ENCODE peak calls at places on chromosomes 5 and 9, in nine cellular contexts. One of them, this sample, is unnamed.
A peak's percentile ranks its signal among the peaks of the same experiment; 100 is the strongest.

GRCh38 chr9:77575785-77576184 is 72.3 kb downstream of the GNA14 start:
- DNase-seq in A549: no peak
- DNase-seq in WERI-Rb-1: no peak
- DNase-seq in foreskin fibroblast: no peak
- DNase-seq in heart left ventricle: no peak
- DNase-seq in hepatocyte: peak; percentile 47
- DNase-seq in MM.1S: peak; percentile 47
- DNase-seq in fibroblast of lung: peak; percentile 40
- DNase-seq in kidney: no peak
- DNase-seq in this sample: no peak

GRCh38 chr9:130815242-130815808 is 19.7 kb upstream of the ABL1 start:
- DNase-seq in A549: no peak
- DNase-seq in WERI-Rb-1: no peak
- DNase-seq in foreskin fibroblast: no peak
- DNase-seq in heart left ventricle: no peak
- DNase-seq in hepatocyte: no peak
- DNase-seq in MM.1S: no peak
- DNase-seq in fibroblast of lung: no peak
- DNase-seq in kidney: no peak
- DNase-seq in this sample: no peak

GRCh38 chr5:88680253-88681132 is 202.5 kb downstream of the MEF2C start:
- DNase-seq in A549: peak; percentile 81
- DNase-seq in WERI-Rb-1: peak; percentile 79
- DNase-seq in foreskin fibroblast: no peak
- DNase-seq in heart left ventricle: peak; percentile 69
- DNase-seq in hepatocyte: peak; percentile 85
- DNase-seq in MM.1S: peak; percentile 84
- DNase-seq in fibroblast of lung: peak; percentile 45
- DNase-seq in kidney: peak; percentile 85
- DNase-seq in this sample: peak; percentile 89

GRCh38 chr9:131995382-131995781 is 84.3 kb downstream of the MED27 start:
- DNase-seq in A549: peak; percentile 15
- DNase-seq in WERI-Rb-1: no peak
- DNase-seq in foreskin fibroblast: peak; percentile 32
- DNase-seq in heart left ventricle: no peak
- DNase-seq in hepatocyte: no peak
- DNase-seq in MM.1S: no peak
- DNase-seq in fibroblast of lung: peak; percentile 32
- DNase-seq in kidney: no peak
- DNase-seq in this sample: no peak

GRCh38 chr5:43616535-43616934 is 13.6 kb downstream of the NNT start:
- DNase-seq in A549: no peak
- DNase-seq in WERI-Rb-1: no peak
- DNase-seq in foreskin fibroblast: peak; percentile 47
- DNase-seq in heart left ventricle: no peak
- DNase-seq in hepatocyte: no peak
- DNase-seq in MM.1S: no peak
- DNase-seq in fibroblast of lung: peak; percentile 54
- DNase-seq in kidney: no peak
- DNase-seq in this sample: no peak

GRCh38 chr9:137487454-137488329 is 28.6 kb upstream of the NSMF start:
- DNase-seq in A549: no peak
- DNase-seq in WERI-Rb-1: no peak
- DNase-seq in foreskin fibroblast: no peak
- DNase-seq in heart left ventricle: no peak
- DNase-seq in hepatocyte: no peak
- DNase-seq in MM.1S: no peak
- DNase-seq in fibroblast of lung: peak; percentile 5
- DNase-seq in kidney: peak; percentile 66
- DNase-seq in this sample: no peak

GRCh38 chr5:19630875-19631274 is 357.1 kb downstream of the CDH18 start:
- DNase-seq in A549: no peak
- DNase-seq in WERI-Rb-1: no peak
- DNase-seq in foreskin fibroblast: no peak
- DNase-seq in heart left ventricle: no peak
- DNase-seq in hepatocyte: no peak
- DNase-seq in MM.1S: no peak
- DNase-seq in fibroblast of lung: no peak
- DNase-seq in kidney: no peak
- DNase-seq in this sample: no peak

GRCh38 chr5:132426525-132427138 is 57.1 kb downstream of the SLC22A5 start:
- DNase-seq in A549: peak; percentile 65
- DNase-seq in WERI-Rb-1: no peak
- DNase-seq in foreskin fibroblast: peak; percentile 95
- DNase-seq in heart left ventricle: peak; percentile 51
- DNase-seq in hepatocyte: peak; percentile 78
- DNase-seq in MM.1S: peak; percentile 81
- DNase-seq in fibroblast of lung: peak; percentile 90
- DNase-seq in kidney: peak; percentile 92
- DNase-seq in this sample: peak; percentile 48

DNA sequence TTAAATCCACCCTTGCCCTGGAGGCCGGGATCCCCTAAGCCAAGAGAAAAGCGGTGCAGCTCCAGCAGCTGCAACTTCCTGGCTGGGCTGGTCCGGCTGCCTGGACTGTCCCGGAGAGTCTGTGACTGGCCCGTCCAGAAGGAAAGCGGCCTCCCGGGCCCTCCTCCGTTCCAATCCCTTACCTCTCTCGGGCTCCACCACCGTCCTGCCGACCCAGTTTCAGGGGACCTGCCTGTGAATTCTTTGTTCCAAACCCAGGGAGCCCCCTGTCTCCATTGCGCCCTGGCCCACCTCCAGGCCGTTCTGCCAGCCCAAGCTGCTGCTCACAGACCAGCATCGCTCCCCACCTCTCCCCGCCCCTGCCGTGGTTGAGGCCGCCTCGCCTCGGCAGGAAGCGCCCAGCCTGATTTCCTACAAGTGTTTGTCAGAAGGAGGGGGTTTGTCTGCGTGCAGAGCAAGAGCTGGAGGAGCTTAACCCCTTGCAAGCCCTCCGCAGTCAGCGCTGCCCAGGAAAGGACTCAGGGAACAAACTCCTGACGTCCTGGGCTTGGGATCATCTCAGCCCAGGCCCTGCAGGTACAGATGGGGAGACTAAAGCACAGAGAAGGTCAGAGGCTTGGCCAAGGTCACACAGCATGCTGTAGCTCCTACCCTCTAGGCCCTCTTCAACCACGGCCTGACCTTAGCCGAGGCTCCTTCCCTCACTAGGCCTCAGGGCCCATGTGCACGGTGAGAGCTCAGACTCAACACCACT is at the start of gene AKNA:
- DNase-seq in A549: no peak
- DNase-seq in WERI-Rb-1: peak; percentile 87
- DNase-seq in foreskin fibroblast: peak; percentile 74
- DNase-seq in heart left ventricle: peak; percentile 81
- DNase-seq in hepatocyte: peak; percentile 88
- DNase-seq in MM.1S: peak; percentile 91
- DNase-seq in fibroblast of lung: peak; percentile 77
- DNase-seq in kidney: peak; percentile 94
- DNase-seq in this sample: no peak
- TF ChIP-seq CTCF in A549: no peak
- TF ChIP-seq CTCF in WERI-Rb-1: no peak
- TF ChIP-seq CTCF in foreskin fibroblast: no peak
- TF ChIP-seq CTCF in heart left ventricle: no peak
- TF ChIP-seq CTCF in hepatocyte: no peak
- TF ChIP-seq CTCF in MM.1S: no peak
- TF ChIP-seq CTCF in fibroblast of lung: no peak
- TF ChIP-seq CTCF in kidney: no peak
- TF ChIP-seq CTCF in this sample: no peak

GRCh38 chr5:94180761-94181160 is 437.6 kb downstream of the KIAA0825 start:
- DNase-seq in A549: no peak
- DNase-seq in WERI-Rb-1: no peak
- DNase-seq in foreskin fibroblast: no peak
- DNase-seq in heart left ventricle: no peak
- DNase-seq in hepatocyte: no peak
- DNase-seq in MM.1S: no peak
- DNase-seq in fibroblast of lung: no peak
- DNase-seq in kidney: no peak
- DNase-seq in this sample: no peak

GRCh38 chr5:94184870-94185269 is 433.5 kb downstream of the KIAA0825 start:
- DNase-seq in A549: no peak
- DNase-seq in WERI-Rb-1: no peak
- DNase-seq in foreskin fibroblast: no peak
- DNase-seq in heart left ventricle: no peak
- DNase-seq in hepatocyte: no peak
- DNase-seq in MM.1S: no peak
- DNase-seq in fibroblast of lung: no peak
- DNase-seq in kidney: no peak
- DNase-seq in this sample: no peak

DNA sequence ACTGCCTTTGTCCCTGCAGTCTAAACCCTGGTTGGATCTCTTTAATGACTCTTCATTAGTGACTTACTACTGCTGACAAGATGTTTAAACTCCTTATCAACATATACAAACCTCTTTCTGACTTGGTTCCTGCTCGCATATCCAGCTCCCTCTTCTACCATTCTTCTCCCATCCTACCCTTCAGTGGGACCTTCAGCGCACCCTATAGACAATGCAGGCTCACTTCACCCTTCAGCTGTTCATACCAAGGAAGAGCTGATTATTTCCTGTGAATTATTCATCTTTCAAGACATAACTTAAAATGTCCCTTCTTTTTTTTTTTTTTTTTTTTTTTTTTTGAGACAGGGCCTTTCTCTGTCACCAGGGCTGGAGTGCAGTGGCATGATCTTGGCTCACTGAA is 436.5 kb downstream of the KIAA0825 start:
- DNase-seq in A549: no peak
- DNase-seq in WERI-Rb-1: peak; percentile 21
- DNase-seq in foreskin fibroblast: no peak
- DNase-seq in heart left ventricle: no peak
- DNase-seq in hepatocyte: peak; percentile 35
- DNase-seq in MM.1S: no peak
- DNase-seq in fibroblast of lung: peak; percentile 6
- DNase-seq in kidney: no peak
- DNase-seq in this sample: no peak
- TF ChIP-seq CTCF in A549: no peak
- TF ChIP-seq CTCF in WERI-Rb-1: peak; percentile 34
- TF ChIP-seq CTCF in foreskin fibroblast: no peak
- TF ChIP-seq CTCF in heart left ventricle: no peak
- TF ChIP-seq CTCF in hepatocyte: no peak
- TF ChIP-seq CTCF in MM.1S: no peak
- TF ChIP-seq CTCF in fibroblast of lung: no peak
- TF ChIP-seq CTCF in kidney: no peak
- TF ChIP-seq CTCF in this sample: peak; percentile 31

DNA sequence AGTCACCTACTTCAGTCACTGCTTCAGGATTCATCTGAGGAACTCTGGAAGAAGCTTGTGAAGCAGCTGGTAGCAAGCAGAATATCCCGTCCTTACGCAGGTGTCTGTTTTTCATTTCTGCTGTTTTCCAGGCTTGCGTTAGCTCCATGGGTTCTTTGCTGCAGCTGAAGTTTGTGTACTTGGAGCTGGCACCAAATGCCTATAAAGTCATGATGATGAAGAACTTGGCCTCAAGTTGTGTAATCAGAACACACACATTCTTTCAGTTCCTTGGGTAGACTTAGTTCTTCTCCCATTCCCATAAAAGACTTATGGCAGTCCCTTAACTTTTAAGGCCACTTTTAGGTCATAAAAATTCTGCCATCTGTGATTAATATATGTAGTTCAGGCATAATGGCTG is 116.7 kb downstream of the LRRC70 start:
- DNase-seq in A549: no peak
- DNase-seq in WERI-Rb-1: no peak
- DNase-seq in foreskin fibroblast: no peak
- DNase-seq in heart left ventricle: no peak
- DNase-seq in hepatocyte: no peak
- DNase-seq in MM.1S: no peak
- DNase-seq in fibroblast of lung: no peak
- DNase-seq in kidney: no peak
- DNase-seq in this sample: no peak
- TF ChIP-seq CTCF in A549: no peak
- TF ChIP-seq CTCF in WERI-Rb-1: no peak
- TF ChIP-seq CTCF in foreskin fibroblast: no peak
- TF ChIP-seq CTCF in heart left ventricle: no peak
- TF ChIP-seq CTCF in hepatocyte: no peak
- TF ChIP-seq CTCF in MM.1S: no peak
- TF ChIP-seq CTCF in fibroblast of lung: no peak
- TF ChIP-seq CTCF in kidney: no peak
- TF ChIP-seq CTCF in this sample: no peak

GRCh38 chr9:694499-695154 is 146.9 kb upstream of the DMRT1 start:
- DNase-seq in A549: peak; percentile 34
- DNase-seq in WERI-Rb-1: no peak
- DNase-seq in foreskin fibroblast: peak; percentile 89
- DNase-seq in heart left ventricle: no peak
- DNase-seq in hepatocyte: peak; percentile 32
- DNase-seq in MM.1S: no peak
- DNase-seq in fibroblast of lung: peak; percentile 70
- DNase-seq in kidney: no peak
- DNase-seq in this sample: no peak

GRCh38 chr9:698937-699336 is 142.6 kb upstream of the DMRT1 start:
- DNase-seq in A549: no peak
- DNase-seq in WERI-Rb-1: no peak
- DNase-seq in foreskin fibroblast: no peak
- DNase-seq in heart left ventricle: no peak
- DNase-seq in hepatocyte: no peak
- DNase-seq in MM.1S: no peak
- DNase-seq in fibroblast of lung: no peak
- DNase-seq in kidney: no peak
- DNase-seq in this sample: no peak

GRCh38 chr9:695252-695651 is 146.2 kb upstream of the DMRT1 start:
- DNase-seq in A549: no peak
- DNase-seq in WERI-Rb-1: no peak
- DNase-seq in foreskin fibroblast: no peak
- DNase-seq in heart left ventricle: no peak
- DNase-seq in hepatocyte: no peak
- DNase-seq in MM.1S: no peak
- DNase-seq in fibroblast of lung: no peak
- DNase-seq in kidney: no peak
- DNase-seq in this sample: no peak

GRCh38 chr9:698276-698675 is 143.2 kb upstream of the DMRT1 start:
- DNase-seq in A549: no peak
- DNase-seq in WERI-Rb-1: no peak
- DNase-seq in foreskin fibroblast: no peak
- DNase-seq in heart left ventricle: no peak
- DNase-seq in hepatocyte: no peak
- DNase-seq in MM.1S: no peak
- DNase-seq in fibroblast of lung: peak; percentile 30
- DNase-seq in kidney: no peak
- DNase-seq in this sample: no peak

DNA sequence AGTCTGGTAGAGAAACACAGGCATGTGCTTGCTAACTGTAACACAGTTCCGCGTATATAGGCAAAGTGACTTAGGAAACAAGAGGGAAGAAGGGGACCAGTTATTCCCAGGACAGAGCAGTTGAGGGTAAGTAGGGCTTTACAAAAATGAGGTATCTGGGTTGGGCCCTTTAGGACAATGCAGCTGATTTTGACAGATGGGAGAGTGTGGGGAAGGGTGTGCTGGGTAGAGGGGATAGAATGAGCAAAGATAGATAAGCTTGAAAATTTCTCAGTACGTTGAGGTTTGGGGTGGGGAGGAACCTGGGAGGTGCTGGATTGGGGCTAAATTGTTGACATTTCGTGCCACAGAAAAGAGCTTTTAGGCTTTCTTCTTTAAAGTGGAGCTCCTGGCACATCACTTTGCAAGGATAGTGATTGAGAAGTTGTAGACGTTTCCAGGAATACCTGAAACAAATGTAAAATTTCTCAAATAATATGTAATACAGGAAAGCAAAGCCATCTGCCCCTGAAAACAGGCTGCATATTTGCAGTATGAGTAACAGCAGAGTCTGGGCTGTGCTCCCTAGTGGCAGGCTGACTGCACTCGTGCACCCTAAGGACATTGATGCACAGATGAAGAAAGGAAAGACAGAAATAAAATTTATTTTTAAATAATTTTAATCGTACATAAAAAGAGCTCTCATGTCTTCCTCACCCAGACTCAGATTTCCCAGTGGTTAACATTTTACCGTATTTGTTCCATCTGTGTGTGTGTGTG is 145.0 kb upstream of the DMRT1 start:
- DNase-seq in A549: peak; percentile 33
- DNase-seq in WERI-Rb-1: no peak
- DNase-seq in foreskin fibroblast: peak; percentile 67
- DNase-seq in heart left ventricle: peak; percentile 43
- DNase-seq in hepatocyte: peak; percentile 63
- DNase-seq in MM.1S: no peak
- DNase-seq in fibroblast of lung: peak; percentile 68
- DNase-seq in kidney: no peak
- DNase-seq in this sample: no peak
- TF ChIP-seq CTCF in A549: no peak
- TF ChIP-seq CTCF in WERI-Rb-1: no peak
- TF ChIP-seq CTCF in foreskin fibroblast: peak; percentile 26
- TF ChIP-seq CTCF in heart left ventricle: peak; percentile 16
- TF ChIP-seq CTCF in hepatocyte: no peak
- TF ChIP-seq CTCF in MM.1S: no peak
- TF ChIP-seq CTCF in fibroblast of lung: peak; percentile 39
- TF ChIP-seq CTCF in kidney: no peak
- TF ChIP-seq CTCF in this sample: no peak